ENCODE peak calls at places on chromosomes 13 and 19, in seven cellular contexts. One of them, this sample, is unnamed.

GRCh38 chr19:40501599-40501998 is 34.8 kb downstream of the SPTBN4 start:
- DNase-seq in HepG2: no peak
- DNase-seq in heart left ventricle: no peak
- DNase-seq in PC-3: no peak
- DNase-seq in right atrium auricular region: no peak
- DNase-seq in CD8-positive, alpha-beta T cell: no peak
- DNase-seq in A673: no peak
- DNase-seq in this sample: no peak

GRCh38 chr13:26050568-26051230 is 1.1 kb downstream of the SHISA2 start:
- DNase-seq in HepG2: no peak
- DNase-seq in heart left ventricle: peak; percentile 38
- DNase-seq in PC-3: no peak
- DNase-seq in right atrium auricular region: no peak
- DNase-seq in CD8-positive, alpha-beta T cell: no peak
- DNase-seq in A673: peak; percentile 28
- DNase-seq in this sample: no peak

GRCh38 chr13:94342436-94343242 is 136.8 kb downstream of the DCT start:
- DNase-seq in HepG2: no peak
- DNase-seq in heart left ventricle: no peak
- DNase-seq in PC-3: no peak
- DNase-seq in right atrium auricular region: no peak
- DNase-seq in CD8-positive, alpha-beta T cell: no peak
- DNase-seq in A673: no peak
- DNase-seq in this sample: no peak

GRCh38 chr13:97506511-97506910 is 72.5 kb downstream of the RAP2A start:
- DNase-seq in HepG2: no peak
- DNase-seq in heart left ventricle: no peak
- DNase-seq in PC-3: no peak
- DNase-seq in right atrium auricular region: no peak
- DNase-seq in CD8-positive, alpha-beta T cell: no peak
- DNase-seq in A673: peak; percentile 68
- DNase-seq in this sample: no peak

GRCh38 chr13:88189724-88190123 is 518.6 kb downstream of the SLITRK5 start:
- DNase-seq in HepG2: no peak
- DNase-seq in heart left ventricle: no peak
- DNase-seq in PC-3: no peak
- DNase-seq in right atrium auricular region: no peak
- DNase-seq in CD8-positive, alpha-beta T cell: no peak
- DNase-seq in A673: no peak
- DNase-seq in this sample: no peak

GRCh38 chr19:13804830-13805683 is 9.8 kb downstream of the ZSWIM4 start:
- DNase-seq in HepG2: peak; percentile 32
- DNase-seq in heart left ventricle: peak; percentile 63
- DNase-seq in PC-3: no peak
- DNase-seq in right atrium auricular region: no peak
- DNase-seq in CD8-positive, alpha-beta T cell: no peak
- DNase-seq in A673: peak; percentile 52
- DNase-seq in this sample: peak; percentile 35

GRCh38 chr13:80524447-80525215 is 183.7 kb upstream of the SPRY2 start:
- DNase-seq in HepG2: no peak
- DNase-seq in heart left ventricle: no peak
- DNase-seq in PC-3: no peak
- DNase-seq in right atrium auricular region: no peak
- DNase-seq in CD8-positive, alpha-beta T cell: no peak
- DNase-seq in A673: no peak
- DNase-seq in this sample: no peak

GRCh38 chr13:26599885-26600284 is 42.4 kb downstream of the WASF3 start:
- DNase-seq in HepG2: no peak
- DNase-seq in heart left ventricle: no peak
- DNase-seq in PC-3: no peak
- DNase-seq in right atrium auricular region: no peak
- DNase-seq in CD8-positive, alpha-beta T cell: no peak
- DNase-seq in A673: no peak
- DNase-seq in this sample: no peak

GRCh38 chr19:888615-889385 is 4.2 kb downstream of the MED16 start:
- DNase-seq in HepG2: no peak
- DNase-seq in heart left ventricle: no peak
- DNase-seq in PC-3: no peak
- DNase-seq in right atrium auricular region: no peak
- DNase-seq in CD8-positive, alpha-beta T cell: no peak
- DNase-seq in A673: no peak
- DNase-seq in this sample: no peak

GRCh38 chr19:48400018-48400742 is 6.7 kb downstream of the GRIN2D start:
- DNase-seq in HepG2: peak; percentile 50
- DNase-seq in heart left ventricle: peak; percentile 66
- DNase-seq in PC-3: peak; percentile 41
- DNase-seq in right atrium auricular region: peak; percentile 74
- DNase-seq in CD8-positive, alpha-beta T cell: no peak
- DNase-seq in A673: peak; percentile 60
- DNase-seq in this sample: peak; percentile 81

GRCh38 chr13:98285317-98285716 is 108.2 kb upstream of the RNF113B start:
- DNase-seq in HepG2: no peak
- DNase-seq in heart left ventricle: no peak
- DNase-seq in PC-3: no peak
- DNase-seq in right atrium auricular region: no peak
- DNase-seq in CD8-positive, alpha-beta T cell: no peak
- DNase-seq in A673: peak; percentile 78
- DNase-seq in this sample: no peak

GRCh38 chr13:46866150-46866549 is 30.7 kb downstream of the HTR2A start:
- DNase-seq in HepG2: peak; percentile 4
- DNase-seq in heart left ventricle: peak; percentile 36
- DNase-seq in PC-3: peak; percentile 48
- DNase-seq in right atrium auricular region: peak; percentile 61
- DNase-seq in CD8-positive, alpha-beta T cell: no peak
- DNase-seq in A673: peak; percentile 61
- DNase-seq in this sample: peak; percentile 91

GRCh38 chr13:79987323-79987722 is 353.6 kb downstream of the SPRY2 start:
- DNase-seq in HepG2: no peak
- DNase-seq in heart left ventricle: no peak
- DNase-seq in PC-3: peak; percentile 69
- DNase-seq in right atrium auricular region: no peak
- DNase-seq in CD8-positive, alpha-beta T cell: no peak
- DNase-seq in A673: no peak
- DNase-seq in this sample: no peak

GRCh38 chr13:39954476-39954875 is 299.0 kb downstream of the COG6 start:
- DNase-seq in HepG2: no peak
- DNase-seq in heart left ventricle: no peak
- DNase-seq in PC-3: no peak
- DNase-seq in right atrium auricular region: no peak
- DNase-seq in CD8-positive, alpha-beta T cell: no peak
- DNase-seq in A673: no peak
- DNase-seq in this sample: no peak

GRCh38 chr19:3420244-3420755 is 53.9 kb downstream of the NFIC start:
- DNase-seq in HepG2: no peak
- DNase-seq in heart left ventricle: no peak
- DNase-seq in PC-3: no peak
- DNase-seq in right atrium auricular region: no peak
- DNase-seq in CD8-positive, alpha-beta T cell: no peak
- DNase-seq in A673: no peak
- DNase-seq in this sample: no peak
- H3K9me3 ChIP-seq in HepG2: no peaks in the 10 kb centered on the region
- H3K9me3 ChIP-seq in heart left ventricle: no peaks in the 10 kb centered on the region
- H3K9me3 ChIP-seq in PC-3: no peaks in the 10 kb centered on the region
- H3K9me3 ChIP-seq in right atrium auricular region: no peaks in the 10 kb centered on the region
- H3K9me3 ChIP-seq in CD8-positive, alpha-beta T cell: no peaks in the 10 kb centered on the region
- H3K9me3 ChIP-seq in A673: no peaks in the 10 kb centered on the region
- H3K9me3 ChIP-seq in this sample: no peaks in the 10 kb centered on the region

GRCh38 chr13:42615691-42616090 is 41.7 kb downstream of the TNFSF11 start:
- DNase-seq in HepG2: no peak
- DNase-seq in heart left ventricle: no peak
- DNase-seq in PC-3: peak; percentile 25
- DNase-seq in right atrium auricular region: no peak
- DNase-seq in CD8-positive, alpha-beta T cell: no peak
- DNase-seq in A673: peak; percentile 1
- DNase-seq in this sample: no peak

GRCh38 chr13:42617262-42617661 is 43.3 kb downstream of the TNFSF11 start:
- DNase-seq in HepG2: no peak
- DNase-seq in heart left ventricle: no peak
- DNase-seq in PC-3: no peak
- DNase-seq in right atrium auricular region: no peak
- DNase-seq in CD8-positive, alpha-beta T cell: no peak
- DNase-seq in A673: no peak
- DNase-seq in this sample: no peak

GRCh38 chr13:42610623-42611022 is 36.7 kb downstream of the TNFSF11 start:
- DNase-seq in HepG2: no peak
- DNase-seq in heart left ventricle: no peak
- DNase-seq in PC-3: no peak
- DNase-seq in right atrium auricular region: no peak
- DNase-seq in CD8-positive, alpha-beta T cell: no peak
- DNase-seq in A673: no peak
- DNase-seq in this sample: no peak

DNA sequence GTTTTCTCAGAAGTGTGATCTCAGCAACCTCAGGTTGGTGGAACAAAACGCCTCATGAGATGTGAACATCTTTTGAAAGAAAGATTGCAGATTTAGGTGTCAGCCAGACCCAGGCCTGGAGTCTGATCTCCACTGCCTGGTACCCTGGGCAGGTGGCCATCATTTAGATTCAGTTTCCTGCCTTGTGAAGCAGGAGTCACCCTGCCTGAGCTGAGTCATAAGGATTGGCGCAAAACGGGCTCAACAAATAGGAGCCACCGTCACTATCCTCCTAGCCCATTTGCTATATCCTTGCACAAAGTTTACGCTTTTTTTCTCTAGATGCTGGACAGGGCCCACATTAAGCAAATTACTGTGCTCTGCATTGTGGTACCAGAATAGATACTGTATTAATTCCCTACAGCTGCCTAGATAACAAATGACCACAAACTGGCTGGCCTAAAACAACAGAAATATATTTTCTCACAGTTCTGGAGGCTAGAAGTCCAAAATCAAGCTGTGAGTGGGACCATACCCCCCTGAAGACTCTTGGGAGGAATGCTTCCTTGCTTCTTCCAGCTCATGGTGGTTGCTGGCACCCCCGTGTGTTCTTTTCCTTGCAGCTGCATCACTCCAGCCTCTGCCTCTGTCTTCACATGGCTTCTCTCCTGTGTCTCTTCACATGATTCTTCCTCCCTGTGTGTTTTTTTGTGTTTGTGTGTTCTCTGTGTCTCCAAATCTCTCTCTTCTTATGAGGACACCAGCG is 38.2 kb downstream of the TNFSF11 start:
- DNase-seq in HepG2: no peak
- DNase-seq in heart left ventricle: no peak
- DNase-seq in PC-3: peak; percentile 76
- DNase-seq in right atrium auricular region: no peak
- DNase-seq in CD8-positive, alpha-beta T cell: no peak
- DNase-seq in A673: no peak
- DNase-seq in this sample: no peak
- H3K4me3 ChIP-seq in HepG2: no peak overlapping the region
- H3K4me3 ChIP-seq in heart left ventricle: no peak overlapping the region
- H3K4me3 ChIP-seq in PC-3: no peak overlapping the region
- H3K4me3 ChIP-seq in right atrium auricular region: no peak overlapping the region
- H3K4me3 ChIP-seq in CD8-positive, alpha-beta T cell: no peak overlapping the region
- H3K4me3 ChIP-seq in A673: no peak overlapping the region
- H3K4me3 ChIP-seq in this sample: no peak overlapping the region

GRCh38 chr19:36876993-36877938 is 26.6 kb downstream of the ZNF345 start:
- DNase-seq in HepG2: no peak
- DNase-seq in heart left ventricle: no peak
- DNase-seq in PC-3: no peak
- DNase-seq in right atrium auricular region: no peak
- DNase-seq in CD8-positive, alpha-beta T cell: no peak
- DNase-seq in A673: no peak
- DNase-seq in this sample: no peak
- H3K9me3 ChIP-seq in HepG2: peaks cover 93% of the 10 kb centered on the region
- H3K9me3 ChIP-seq in heart left ventricle: peaks cover 100% of the 10 kb centered on the region
- H3K9me3 ChIP-seq in PC-3: peaks cover 17% of the 10 kb centered on the region
- H3K9me3 ChIP-seq in right atrium auricular region: peaks cover 100% of the 10 kb centered on the region
- H3K9me3 ChIP-seq in CD8-positive, alpha-beta T cell: peaks cover 58% of the 10 kb centered on the region
- H3K9me3 ChIP-seq in A673: peaks cover 77% of the 10 kb centered on the region
- H3K9me3 ChIP-seq in this sample: peaks cover 59% of the 10 kb centered on the region

GRCh38 chr13:49307365-49307764 is 59.6 kb downstream of the CDADC1 start:
- DNase-seq in HepG2: no peak
- DNase-seq in heart left ventricle: peak; percentile 49
- DNase-seq in PC-3: no peak
- DNase-seq in right atrium auricular region: no peak
- DNase-seq in CD8-positive, alpha-beta T cell: no peak
- DNase-seq in A673: no peak
- DNase-seq in this sample: no peak
- H3K4me3 ChIP-seq in HepG2: no peak overlapping the region
- H3K4me3 ChIP-seq in heart left ventricle: no peak overlapping the region
- H3K4me3 ChIP-seq in PC-3: no peak overlapping the region
- H3K4me3 ChIP-seq in right atrium auricular region: no peak overlapping the region
- H3K4me3 ChIP-seq in CD8-positive, alpha-beta T cell: no peak overlapping the region
- H3K4me3 ChIP-seq in A673: no peak overlapping the region
- H3K4me3 ChIP-seq in this sample: no peak overlapping the region

DNA sequence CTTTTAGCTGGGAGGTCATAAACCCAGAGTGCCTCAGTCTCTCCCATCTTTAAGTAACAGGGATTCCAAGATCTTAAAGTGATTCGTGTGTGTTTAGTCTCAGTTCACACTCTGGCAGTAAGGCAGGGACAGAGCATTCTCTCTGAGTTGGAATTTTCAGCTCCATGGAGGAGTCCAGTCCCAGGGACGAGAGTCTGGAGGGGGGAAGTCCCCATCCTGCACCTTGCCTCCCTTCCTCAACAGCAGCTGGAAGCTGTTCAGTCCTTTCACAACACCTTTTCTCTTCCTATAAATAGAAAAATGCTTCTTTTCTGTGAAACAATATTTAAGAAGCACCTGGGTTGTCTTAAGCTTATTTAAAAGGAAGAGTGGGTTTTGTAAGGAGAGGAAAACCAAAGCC is 82.0 kb downstream of the KLF5 start:
- DNase-seq in HepG2: no peak
- DNase-seq in heart left ventricle: no peak
- DNase-seq in PC-3: no peak
- DNase-seq in right atrium auricular region: no peak
- DNase-seq in CD8-positive, alpha-beta T cell: no peak
- DNase-seq in A673: no peak
- DNase-seq in this sample: no peak
- H3K9me3 ChIP-seq in HepG2: no peaks in the 10 kb centered on the region
- H3K9me3 ChIP-seq in heart left ventricle: peaks cover under 1% of the 10 kb centered on the region
- H3K9me3 ChIP-seq in PC-3: no peaks in the 10 kb centered on the region
- H3K9me3 ChIP-seq in right atrium auricular region: no peaks in the 10 kb centered on the region
- H3K9me3 ChIP-seq in CD8-positive, alpha-beta T cell: no peaks in the 10 kb centered on the region
- H3K9me3 ChIP-seq in A673: no peaks in the 10 kb centered on the region
- H3K9me3 ChIP-seq in this sample: no peaks in the 10 kb centered on the region

GRCh38 chr19:38684862-38685665 is 37.6 kb downstream of the ACTN4 start:
- DNase-seq in HepG2: no peak
- DNase-seq in heart left ventricle: no peak
- DNase-seq in PC-3: no peak
- DNase-seq in right atrium auricular region: no peak
- DNase-seq in CD8-positive, alpha-beta T cell: no peak
- DNase-seq in A673: no peak
- DNase-seq in this sample: no peak
- H3K4me3 ChIP-seq in HepG2: peak overlapping the region; percentile 49
- H3K4me3 ChIP-seq in heart left ventricle: no peak overlapping the region
- H3K4me3 ChIP-seq in PC-3: peak overlapping the region; percentile 6
- H3K4me3 ChIP-seq in right atrium auricular region: no peak overlapping the region
- H3K4me3 ChIP-seq in CD8-positive, alpha-beta T cell: no peak overlapping the region
- H3K4me3 ChIP-seq in A673: no peak overlapping the region
- H3K4me3 ChIP-seq in this sample: no peak overlapping the region

GRCh38 chr19:47146920-47147319 is 16.3 kb downstream of the SAE1 start:
- DNase-seq in HepG2: no peak
- DNase-seq in heart left ventricle: no peak
- DNase-seq in PC-3: no peak
- DNase-seq in right atrium auricular region: no peak
- DNase-seq in CD8-positive, alpha-beta T cell: no peak
- DNase-seq in A673: no peak
- DNase-seq in this sample: no peak
- H3K9me3 ChIP-seq in HepG2: no peaks in the 10 kb centered on the region
- H3K9me3 ChIP-seq in heart left ventricle: no peaks in the 10 kb centered on the region
- H3K9me3 ChIP-seq in PC-3: no peaks in the 10 kb centered on the region
- H3K9me3 ChIP-seq in right atrium auricular region: no peaks in the 10 kb centered on the region
- H3K9me3 ChIP-seq in CD8-positive, alpha-beta T cell: no peaks in the 10 kb centered on the region
- H3K9me3 ChIP-seq in A673: no peaks in the 10 kb centered on the region
- H3K9me3 ChIP-seq in this sample: no peaks in the 10 kb centered on the region

This sample was measured in Caco-2.